ENCODE peak calls at places on chromosomes 13 and 19, in five cellular contexts. D, Z, O, W and E are unnamed samples.

GRCh38 chr19:4987286-4987685 is 18.4 kb downstream of the KDM4B start:
- DNase-seq in W (no peak), D (no peak), Z (peak; percentile 45), O (peak; percentile 46), E (no peak)

GRCh38 chr19:1853295-1854031 is 5.2 kb upstream of the REXO1 start:
- DNase-seq in D (peak; percentile 88), Z (peak; percentile 57), O (peak; percentile 76), W (peak; percentile 71), E (peak; percentile 67)

GRCh38 chr13:107295391-107296157 is 727.6 kb upstream of the ARGLU1 start:
- DNase-seq in O (no peak), W (no peak), D (no peak), Z (peak; percentile 3), E (no peak)

GRCh38 chr13:76012091-76012721 is 376.1 kb downstream of the LMO7 start:
- DNase-seq in W (peak; percentile 71), Z (peak; percentile 76), D (no peak), O (no peak), E (peak; percentile 38)

GRCh38 chr13:71672527-71672926 is 194.5 kb downstream of the DACH1 start:
- DNase-seq in O (no peak), D (no peak), W (peak; percentile 3), Z (no peak), E (no peak)

GRCh38 chr19:40976134-40976533 is 14.9 kb upstream of the CYP2B6 start:
- DNase-seq in W (no peak), O (no peak), D (no peak), Z (no peak), E (no peak)

GRCh38 chr13:57740719-57741118 is 109.2 kb downstream of the PCDH17 start:
- DNase-seq in D (no peak), W (no peak), Z (peak; percentile 53), O (no peak), E (no peak)

GRCh38 chr13:22285867-22286632 is 615.2 kb downstream of the FGF9 start:
- DNase-seq in D (no peak), O (no peak), W (no peak), Z (no peak), E (no peak)

GRCh38 chr19:48308695-48309586 is 16.4 kb upstream of the EMP3 start:
- DNase-seq in Z (no peak), W (no peak), D (peak; percentile 66), O (peak; percentile 60), E (no peak)

GRCh38 chr13:71867101-71867814 is at the start of gene DACH1:
- DNase-seq in W (peak; percentile 24), D (peak; percentile 76), O (peak; percentile 73), Z (peak; percentile 76), E (peak; percentile 58)

GRCh38 chr13:77518266-77518665 is 17.2 kb upstream of the SCEL start:
- DNase-seq in Z (peak; percentile 50), O (no peak), D (no peak), W (no peak), E (no peak)

GRCh38 chr19:6048348-6048747 is 62.0 kb downstream of the RFX2 start:
- DNase-seq in Z (no peak), W (no peak), D (no peak), O (no peak), E (no peak)

DNA sequence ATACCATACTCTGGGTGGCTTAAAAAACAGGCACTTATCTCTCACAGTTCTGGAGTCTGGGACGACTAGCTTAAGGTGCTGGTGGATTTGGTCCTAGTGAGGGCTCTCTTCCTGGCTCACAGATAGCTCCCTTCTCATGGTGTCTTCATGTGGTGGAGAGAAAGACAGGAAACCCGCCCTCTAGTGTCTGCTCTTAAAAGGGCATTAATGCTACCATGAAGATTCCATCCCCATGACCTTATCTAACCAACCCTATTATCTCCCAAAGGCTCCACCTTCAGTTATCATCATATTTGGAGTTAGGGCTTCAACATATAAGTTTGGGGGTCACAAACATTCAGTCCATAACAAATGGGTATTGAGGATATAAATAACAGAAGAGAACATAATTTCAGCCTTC is 139.4 kb downstream of the HS6ST3 start:
- DNase-seq in O (peak; percentile 11), D (peak; percentile 35), Z (no peak), W (peak; percentile 48), E (peak; percentile 7)
- TF ChIP-seq CTCF in O (peak; percentile 20), D (peak; percentile 28), Z (peak; percentile 30), W (peak; percentile 59), E (peak; percentile 38)

DNA sequence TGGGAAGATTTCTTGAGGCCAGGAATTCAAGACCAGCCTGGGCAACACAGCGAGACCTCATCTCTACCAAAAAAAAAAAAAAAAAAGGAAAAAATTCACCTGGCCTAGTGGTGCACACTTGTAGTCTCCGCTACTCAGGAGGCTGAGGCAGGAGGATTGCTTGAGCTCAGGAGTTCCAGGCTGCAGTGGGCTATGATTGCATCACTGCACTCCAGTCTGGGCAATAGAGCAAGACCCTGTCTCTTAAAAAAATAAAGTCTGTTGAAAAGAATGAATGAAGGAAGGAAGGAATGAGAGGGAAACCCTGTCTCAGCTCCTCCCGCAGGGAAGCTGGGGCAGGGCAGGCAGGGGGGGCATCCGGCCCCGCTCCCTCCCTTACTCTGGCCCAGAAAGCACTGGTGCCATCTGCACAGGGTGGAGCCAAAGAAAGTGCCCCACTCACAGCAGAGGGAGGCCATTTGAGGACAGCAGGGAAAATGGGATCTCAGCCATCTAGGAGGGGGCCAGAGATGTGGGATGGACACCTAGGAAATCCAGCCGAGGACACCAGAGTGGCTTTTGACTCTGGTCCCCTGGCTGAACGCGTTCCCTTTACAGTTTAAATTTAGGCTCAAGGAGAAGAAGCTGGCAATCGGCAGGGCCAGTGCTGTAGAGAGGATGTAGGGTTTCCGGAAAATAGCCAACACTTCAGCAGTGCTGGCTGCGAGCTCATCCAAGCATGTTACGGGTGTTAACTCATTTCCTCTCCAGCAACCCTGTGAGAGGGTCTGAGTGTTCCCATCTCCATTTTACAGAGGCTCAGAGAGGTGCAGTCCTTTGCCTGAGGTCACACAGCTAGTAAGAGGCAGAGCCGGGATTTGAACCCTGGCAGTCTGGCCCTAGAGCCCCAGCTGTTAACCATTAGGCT is 3.6 kb upstream of the HPN start:
- DNase-seq in D (no peak), O (no peak), Z (no peak), W (no peak), E (no peak)
- H3K27ac ChIP-seq in D (no peak overlapping the region), O (no peak overlapping the region), Z (no peak overlapping the region), W (no peak overlapping the region), E (no peak overlapping the region)

GRCh38 chr19:10517361-10517759 is at the start of gene S1PR5:
- DNase-seq in W (no peak), O (peak; percentile 38), Z (no peak), D (peak; percentile 26), E (no peak)

GRCh38 chr19:10518444-10519361 is 1.5 kb upstream of the S1PR5 start:
- DNase-seq in Z (no peak), D (no peak), W (no peak), O (no peak), E (no peak)

GRCh38 chr19:10519421-10519820 is 2.2 kb upstream of the S1PR5 start:
- DNase-seq in W (no peak), O (no peak), Z (no peak), D (no peak), E (no peak)

GRCh38 chr19:10516671-10517286 is 468 bp downstream of the S1PR5 start:
- DNase-seq in O (no peak), W (no peak), Z (no peak), D (no peak), E (peak; percentile 3)

DNA sequence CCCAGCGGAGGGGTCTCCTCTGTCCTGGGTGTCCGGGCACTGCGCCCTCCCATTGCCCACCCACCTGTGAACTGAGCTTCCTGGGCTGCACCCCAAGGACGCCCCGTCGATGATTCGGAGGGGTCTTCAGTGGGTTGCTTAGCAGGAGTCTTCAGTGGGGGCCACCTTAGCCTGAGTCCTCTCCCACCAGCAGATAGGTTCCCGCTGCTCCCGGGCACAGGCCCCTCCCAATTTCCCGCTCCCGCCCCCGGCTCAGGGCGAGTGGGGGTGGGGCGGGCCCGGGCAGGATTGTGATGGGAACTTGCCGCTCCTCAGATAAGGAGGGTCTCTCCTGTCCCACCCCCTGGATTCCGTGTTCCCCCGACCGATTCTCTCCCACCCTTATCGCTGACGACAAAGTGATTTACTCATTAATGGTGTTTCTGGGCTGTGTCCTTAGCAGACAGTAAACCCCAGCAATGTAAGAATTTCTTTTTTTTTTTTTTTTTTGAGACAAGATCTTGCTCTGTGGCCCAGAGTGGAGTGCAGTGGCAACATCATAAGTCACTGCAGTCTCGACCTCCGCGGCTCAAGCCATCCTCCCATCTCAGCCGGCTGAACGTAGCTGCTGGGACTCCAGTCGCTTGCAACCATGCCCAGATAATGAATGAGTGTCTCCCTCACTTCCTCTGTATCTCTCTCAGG is 655 bp upstream of the S1PR5 start:
- DNase-seq in D (peak; percentile 19), Z (no peak), O (no peak), W (peak; percentile 41), E (peak; percentile 16)
- H3K27me3 ChIP-seq in D (peaks cover 76% of the 10 kb centered on the region), Z (peaks cover 43% of the 10 kb centered on the region), O (peaks cover 62% of the 10 kb centered on the region), W (no peaks in the 10 kb centered on the region), E (peaks cover 4% of the 10 kb centered on the region)

DNA sequence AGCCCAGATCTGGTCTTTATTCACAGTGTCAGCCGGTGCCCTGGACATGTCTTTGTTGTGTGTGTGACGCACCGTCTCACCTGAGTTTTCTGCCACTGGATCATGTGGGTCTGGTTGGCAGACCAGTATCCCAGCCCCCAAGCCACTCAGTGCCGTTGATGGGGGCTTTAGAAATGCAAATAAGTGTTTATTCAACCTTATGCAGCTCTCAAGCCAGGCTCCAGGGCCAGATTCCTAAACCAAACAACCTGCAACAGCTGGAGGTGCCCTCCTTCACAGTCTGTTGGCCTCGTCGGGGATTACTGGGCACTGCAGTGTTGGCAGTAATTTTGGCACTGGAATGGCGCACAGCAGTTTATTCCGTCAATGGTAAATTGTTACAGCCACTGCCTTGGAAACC is 21.6 kb downstream of the FAM124A start:
- DNase-seq in D (no peak), W (no peak), O (no peak), Z (no peak), E (no peak)
- TF ChIP-seq CTCF in D (no peak), W (no peak), O (no peak), Z (no peak), E (no peak)

DNA sequence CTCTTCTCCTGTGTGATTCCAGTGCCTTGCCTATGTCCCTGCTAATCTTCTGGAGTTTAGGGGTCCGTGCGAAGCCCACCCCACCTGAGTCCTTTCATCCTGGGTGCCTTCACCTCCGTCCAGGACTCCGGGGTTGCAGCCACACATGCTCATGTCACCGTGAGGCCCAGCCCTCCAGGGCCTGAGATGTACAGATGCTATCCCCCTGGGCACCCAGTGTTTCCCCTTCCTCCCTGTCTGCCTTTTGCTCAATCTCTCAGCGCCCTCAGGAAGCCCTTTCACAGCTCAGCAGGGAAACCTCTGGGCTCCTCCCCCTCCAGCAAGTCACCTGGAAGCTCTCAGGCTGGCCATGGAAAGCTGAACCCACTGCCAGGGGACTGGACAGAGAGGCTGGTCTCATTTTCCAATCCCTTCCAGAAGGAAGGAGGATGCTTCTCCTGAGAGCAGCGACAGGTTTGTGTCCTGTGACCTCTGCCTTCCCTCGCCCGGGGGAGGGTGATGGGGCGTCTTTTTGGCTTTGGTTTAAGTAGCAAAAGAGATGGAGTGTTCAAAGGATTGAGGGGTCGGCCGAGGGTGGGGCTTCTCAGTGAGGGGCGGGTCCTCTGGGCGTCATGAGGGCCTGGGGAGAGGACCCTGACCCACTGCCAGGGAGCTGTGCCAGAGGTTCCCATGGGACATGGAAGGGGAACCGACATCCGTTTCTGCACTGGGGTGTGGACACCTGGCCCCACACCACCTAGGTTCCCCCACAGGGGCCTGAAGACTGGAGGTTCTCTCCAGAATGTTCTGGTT is 30.8 kb upstream of the TFDP1 start:
- DNase-seq in D (no peak), Z (no peak), W (no peak), O (no peak), E (no peak)
- H3K27ac ChIP-seq in D (no peak overlapping the region), Z (no peak overlapping the region), W (no peak overlapping the region), O (no peak overlapping the region), E (no peak overlapping the region)

GRCh38 chr19:7492142-7493055 is 3.6 kb upstream of the PEX11G start:
- DNase-seq in D (no peak), O (no peak), Z (no peak), W (no peak), E (no peak)
- H3K27me3 ChIP-seq in D (no peaks in the 10 kb centered on the region), O (peaks cover 7% of the 10 kb centered on the region), Z (no peaks in the 10 kb centered on the region), W (no peaks in the 10 kb centered on the region), E (no peaks in the 10 kb centered on the region)

GRCh38 chr19:52095172-52096014 is at the start of gene ZNF841:
- DNase-seq in D (peak; percentile 96), Z (peak; percentile 93), O (peak; percentile 91), W (peak; percentile 92), E (peak; percentile 96)
- TF ChIP-seq CTCF in D (no peak), Z (no peak), O (peak; percentile 2), W (peak; percentile 10), E (no peak)